ENCODE peak calls at places on chromosomes 3 and 15, in six cellular contexts. N is cardiac muscle cell; B is mesendoderm; F is CD4-positive, CD25-positive, alpha-beta regulatory T cell; Q is CD8-positive, alpha-beta memory T cell; L is colonic mucosa. V is an unnamed sample.

GRCh38 chr3:52254608-52255007 is 9.0 kb downstream of the PPM1M start:
- DNase-seq in N (no peak), B (no peak), F (no peak), Q (no peak), L (no peak), V (no peak)

GRCh38 chr3:98903099-98903498 is 1.6 kb upstream of the DCBLD2 start:
- DNase-seq in N (no peak), B (no peak), F (no peak), Q (no peak), L (no peak), V (no peak)

GRCh38 chr15:74333093-74333492 is 34.4 kb downstream of the CYP11A1 start:
- DNase-seq in N (no peak), B (no peak), F (no peak), Q (no peak), L (no peak), V (no peak)

GRCh38 chr3:68249265-68249664 is 594.9 kb upstream of the SUCLG2 start:
- DNase-seq in N (no peak), B (no peak), F (no peak), Q (no peak), L (no peak), V (no peak)

GRCh38 chr3:195892355-195893120 is 15.8 kb downstream of the TNK2 start:
- DNase-seq in N (peak; percentile 78), B (no peak), F (no peak), Q (no peak), L (no peak), V (no peak)

GRCh38 chr3:136545664-136546266 is 206.4 kb downstream of the STAG1 start:
- DNase-seq in N (peak; percentile 31), B (peak; percentile 13), F (no peak), Q (no peak), L (no peak), V (no peak)

GRCh38 chr3:10510086-10510742 is 4.8 kb upstream of the ATP2B2 start:
- DNase-seq in N (no peak), B (no peak), F (no peak), Q (no peak), L (no peak), V (no peak)

GRCh38 chr15:75823860-75824613 is 19.2 kb upstream of the UBE2Q2 start:
- DNase-seq in N (peak; percentile 49), B (peak; percentile 98), F (no peak), Q (no peak), L (no peak), V (no peak)

GRCh38 chr3:194145702-194146101 is 9.8 kb downstream of the HES1 start:
- DNase-seq in N (no peak), B (no peak), F (no peak), Q (no peak), L (no peak), V (no peak)

GRCh38 chr15:75185271-75186029 is 16.2 kb upstream of the C15orf39 start:
- DNase-seq in N (no peak), B (no peak), F (no peak), Q (no peak), L (no peak), V (no peak)

GRCh38 chr3:46463868-46464241 is 850 bp downstream of the LTF start:
- DNase-seq in N (no peak), B (no peak), F (no peak), Q (no peak), L (no peak), V (no peak)

GRCh38 chr3:184651945-184652344 is 59.9 kb downstream of the MAGEF1 start:
- DNase-seq in N (no peak), B (no peak), F (no peak), Q (no peak), L (no peak), V (peak; percentile 31)

GRCh38 chr15:92565351-92566125 is 90.0 kb downstream of the FAM174B start:
- DNase-seq in N (no peak), B (no peak), F (no peak), Q (no peak), L (no peak), V (no peak)

GRCh38 chr3:23263796-23264195 is 60.7 kb downstream of the UBE2E2 start:
- DNase-seq in N (peak; percentile 29), B (no peak), F (no peak), Q (no peak), L (no peak), V (no peak)

GRCh38 chr3:23259515-23259914 is 56.4 kb downstream of the UBE2E2 start:
- DNase-seq in N (no peak), B (no peak), F (no peak), Q (no peak), L (no peak), V (no peak)

DNA sequence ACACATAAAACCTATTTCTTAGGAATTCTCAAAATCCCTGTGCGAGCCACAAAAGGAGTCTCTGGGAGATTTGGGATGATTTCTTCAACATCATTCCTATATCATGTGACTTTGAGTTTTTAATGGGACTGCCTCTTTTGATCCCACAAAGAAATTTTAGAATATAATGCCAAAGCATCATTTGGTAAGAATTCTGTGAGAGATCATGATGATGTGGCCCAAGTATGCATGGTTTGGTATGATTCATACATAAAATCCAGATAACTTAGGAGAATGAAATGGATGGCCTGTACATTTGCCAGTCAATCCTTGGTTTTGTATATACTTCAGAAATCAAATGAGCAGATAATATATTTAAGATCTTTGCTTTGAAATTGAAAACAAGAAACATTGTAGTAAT is 61.3 kb downstream of the UBE2E2 start:
- DNase-seq in N (peak; percentile 63), B (no peak), F (no peak), Q (no peak), L (no peak), V (no peak)
- H3K27ac ChIP-seq in N (no peak overlapping the region), B (no peak overlapping the region), F (no peak overlapping the region), Q (no peak overlapping the region), L (no peak overlapping the region), V (no peak overlapping the region)

GRCh38 chr3:61638721-61639120 is 77.3 kb downstream of the PTPRG start:
- DNase-seq in N (no peak), B (no peak), F (no peak), Q (no peak), L (no peak), V (no peak)

GRCh38 chr3:61632568-61633175 is 71.3 kb downstream of the PTPRG start:
- DNase-seq in N (peak; percentile 54), B (peak; percentile 50), F (no peak), Q (no peak), L (no peak), V (no peak)

GRCh38 chr3:61639991-61640390 is 78.6 kb downstream of the PTPRG start:
- DNase-seq in N (no peak), B (no peak), F (no peak), Q (no peak), L (no peak), V (no peak)

GRCh38 chr3:61634678-61635077 is 73.3 kb downstream of the PTPRG start:
- DNase-seq in N (peak; percentile 34), B (peak; percentile 80), F (no peak), Q (no peak), L (no peak), V (no peak)

DNA sequence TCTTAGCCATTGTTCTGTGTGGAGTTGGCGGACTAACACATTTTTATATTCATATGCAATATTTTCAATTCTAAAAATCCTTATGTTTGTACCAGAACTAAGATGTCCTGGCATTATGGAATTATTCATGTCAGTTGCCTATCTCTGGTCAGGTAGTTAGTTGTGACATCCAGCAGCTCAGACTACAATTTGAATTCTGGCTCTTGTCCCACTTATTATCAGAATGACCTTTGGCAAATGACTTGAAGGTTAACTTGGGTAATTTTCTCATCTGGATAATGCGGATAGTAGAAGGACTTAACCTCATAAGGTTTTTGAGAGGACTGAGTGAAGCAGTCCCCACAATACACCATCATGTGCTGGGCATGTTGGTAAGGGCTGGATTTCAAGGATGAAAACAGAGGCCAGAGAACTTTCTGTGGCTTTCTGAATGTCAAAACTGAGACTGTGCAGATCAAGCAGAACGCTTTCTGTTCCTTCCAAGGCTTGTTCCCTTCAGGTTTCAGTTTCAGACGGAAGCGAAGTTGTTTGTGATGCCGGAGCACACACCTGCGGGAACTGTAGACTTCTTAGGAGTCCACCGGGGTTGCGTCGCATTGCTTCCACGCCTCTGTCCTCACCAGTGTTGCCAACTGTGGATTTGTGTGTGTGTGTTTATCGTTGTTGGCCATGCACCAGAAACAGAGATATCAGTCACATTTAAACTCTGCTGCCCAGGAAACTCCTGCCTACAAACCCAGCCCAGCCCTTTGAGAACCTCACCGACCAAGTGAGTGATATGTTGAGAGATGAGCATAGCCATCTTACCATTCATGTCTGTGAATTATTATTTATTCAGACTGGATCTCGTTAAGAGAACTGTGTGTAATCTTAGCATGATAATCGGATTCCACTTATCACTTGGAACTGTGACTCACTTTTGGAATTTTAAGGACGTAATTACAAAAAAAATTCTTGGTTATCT is 76.0 kb downstream of the PTPRG start:
- DNase-seq in N (peak; percentile 63), B (no peak), F (no peak), Q (no peak), L (peak; percentile 74), V (peak; percentile 74)
- H3K4me3 ChIP-seq in N (no peak overlapping the region), B (no peak overlapping the region), F (no peak overlapping the region), Q (no peak overlapping the region), L (peak overlapping the region; percentile 0), V (peak overlapping the region; percentile 26)

GRCh38 chr3:186381424-186382216 is 19.6 kb upstream of the DGKG start:
- DNase-seq in N (no peak), B (no peak), F (no peak), Q (no peak), L (peak; percentile 59), V (no peak)

GRCh38 chr3:186382217-186382885 is 20.3 kb upstream of the DGKG start:
- DNase-seq in N (no peak), B (peak; percentile 63), F (no peak), Q (no peak), L (no peak), V (no peak)

GRCh38 chr3:186380622-186381380 is 18.8 kb upstream of the DGKG start:
- DNase-seq in N (peak; percentile 44), B (no peak), F (no peak), Q (no peak), L (no peak), V (no peak)

GRCh38 chr3:186385856-186386602 is 24.0 kb upstream of the DGKG start:
- DNase-seq in N (no peak), B (no peak), F (no peak), Q (no peak), L (no peak), V (no peak)

DNA sequence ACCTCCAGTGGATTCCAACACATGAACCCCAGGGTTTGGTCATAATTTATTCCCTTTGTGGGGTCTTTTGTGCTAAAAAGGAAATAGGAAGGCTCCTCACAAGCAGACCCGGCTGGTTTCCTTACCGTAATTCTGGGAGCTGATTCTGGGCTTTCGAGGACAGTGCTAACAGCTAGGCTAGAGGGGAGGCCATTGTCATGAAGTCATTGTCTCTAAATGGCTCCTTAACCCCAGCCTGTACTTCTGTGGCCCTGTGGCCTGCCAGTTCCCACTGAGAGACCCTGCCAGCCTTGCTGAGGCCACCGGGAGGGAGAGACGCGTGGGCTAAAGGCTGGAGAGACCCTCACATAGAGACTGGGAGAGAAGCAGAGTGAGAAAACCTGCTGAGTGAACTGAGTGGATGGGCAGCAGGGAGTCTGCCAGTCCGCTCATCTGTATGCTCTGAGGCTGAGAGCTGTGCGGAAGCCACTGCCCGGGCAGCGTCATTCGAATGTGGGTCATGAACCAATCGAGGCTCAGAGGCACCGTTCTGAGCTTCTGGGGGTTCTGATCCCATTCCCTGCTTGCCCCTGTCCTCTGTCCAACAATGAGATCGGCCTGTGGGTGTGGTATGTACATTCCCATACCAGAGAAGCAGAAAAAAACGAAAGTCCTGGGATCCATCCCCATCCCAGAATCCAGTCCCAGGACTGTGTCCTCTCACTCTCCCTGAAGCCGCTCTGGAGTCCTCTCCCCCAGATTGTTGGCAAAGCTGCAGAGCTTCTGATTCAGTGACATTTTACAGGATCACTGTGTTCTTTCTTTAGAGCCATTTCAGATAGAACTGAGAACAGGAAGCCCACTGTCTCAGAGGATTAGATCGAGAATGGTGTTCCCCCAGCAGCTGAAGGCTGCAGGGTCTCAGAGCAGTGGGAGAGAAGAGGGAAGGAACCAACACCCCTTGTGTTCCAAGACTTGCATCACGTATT is 21.3 kb upstream of the DGKG start:
- DNase-seq in N (no peak), B (peak; percentile 31), F (no peak), Q (no peak), L (no peak), V (no peak)
- H3K27ac ChIP-seq in N (no peak overlapping the region), B (no peak overlapping the region), F (no peak overlapping the region), Q (no peak overlapping the region), L (no peak overlapping the region), V (peak overlapping the region; percentile 15)

GRCh38 chr3:49131576-49131975 is 1.3 kb downstream of the LAMB2 start:
- DNase-seq in N (no peak), B (no peak), F (no peak), Q (no peak), L (no peak), V (no peak)
- H3K4me3 ChIP-seq in N (peak overlapping the region; percentile 39), B (no peak overlapping the region), F (no peak overlapping the region), Q (no peak overlapping the region), L (peak overlapping the region; percentile 51), V (peak overlapping the region; percentile 74)